ENCODE peak calls at places on chromosome 12, in six cellular contexts. One of them, this sample, is unnamed.
A peak's percentile ranks its signal among the peaks of the same experiment; 100 is the strongest.

GRCh38 chr12:74980510-74980909 is 229.1 kb downstream of the KCNC2 start:
- DNase-seq in PC-3: peak; percentile 40
- DNase-seq in activated T-cell treated with anti-CD3 and anti-CD28 coated beads for 4 hours: no peak
- DNase-seq in Kasumi-1: no peak
- DNase-seq in smooth muscle cell of the brain vasculature: no peak
- DNase-seq in NAMALWA: no peak
- DNase-seq in this sample: peak; percentile 26

GRCh38 chr12:52091869-52092268 is 12.4 kb downstream of the SMIM41 start:
- DNase-seq in Kasumi-1: no peak
- DNase-seq in activated T-cell treated with anti-CD3 and anti-CD28 coated beads for 4 hours: no peak
- DNase-seq in smooth muscle cell of the brain vasculature: no peak
- DNase-seq in NAMALWA: no peak
- DNase-seq in PC-3: no peak
- DNase-seq in this sample: no peak

GRCh38 chr12:102824218-102824835 is 92.7 kb downstream of the PAH start:
- DNase-seq in Kasumi-1: no peak
- DNase-seq in PC-3: peak; percentile 3
- DNase-seq in activated T-cell treated with anti-CD3 and anti-CD28 coated beads for 4 hours: no peak
- DNase-seq in smooth muscle cell of the brain vasculature: no peak
- DNase-seq in NAMALWA: no peak
- DNase-seq in this sample: peak; percentile 55

GRCh38 chr12:54562720-54563356 is 13.4 kb downstream of the PDE1B start:
- DNase-seq in PC-3: no peak
- DNase-seq in smooth muscle cell of the brain vasculature: no peak
- DNase-seq in Kasumi-1: no peak
- DNase-seq in activated T-cell treated with anti-CD3 and anti-CD28 coated beads for 4 hours: no peak
- DNase-seq in NAMALWA: no peak
- DNase-seq in this sample: no peak

GRCh38 chr12:2765608-2766007 is 29.2 kb upstream of the FKBP4 start:
- DNase-seq in smooth muscle cell of the brain vasculature: no peak
- DNase-seq in NAMALWA: no peak
- DNase-seq in activated T-cell treated with anti-CD3 and anti-CD28 coated beads for 4 hours: no peak
- DNase-seq in PC-3: no peak
- DNase-seq in Kasumi-1: no peak
- DNase-seq in this sample: no peak

GRCh38 chr12:9090220-9090619 is 25.5 kb downstream of the A2M start:
- DNase-seq in NAMALWA: no peak
- DNase-seq in smooth muscle cell of the brain vasculature: no peak
- DNase-seq in Kasumi-1: no peak
- DNase-seq in PC-3: no peak
- DNase-seq in activated T-cell treated with anti-CD3 and anti-CD28 coated beads for 4 hours: no peak
- DNase-seq in this sample: no peak

GRCh38 chr12:68225576-68226476 is at the start of gene IL26:
- DNase-seq in activated T-cell treated with anti-CD3 and anti-CD28 coated beads for 4 hours: no peak
- DNase-seq in NAMALWA: no peak
- DNase-seq in PC-3: no peak
- DNase-seq in Kasumi-1: no peak
- DNase-seq in smooth muscle cell of the brain vasculature: no peak
- DNase-seq in this sample: no peak

GRCh38 chr12:18479266-18479665 is 217.9 kb downstream of the PIK3C2G start:
- DNase-seq in smooth muscle cell of the brain vasculature: no peak
- DNase-seq in Kasumi-1: no peak
- DNase-seq in PC-3: peak; percentile 42
- DNase-seq in NAMALWA: no peak
- DNase-seq in activated T-cell treated with anti-CD3 and anti-CD28 coated beads for 4 hours: no peak
- DNase-seq in this sample: no peak

GRCh38 chr12:116186482-116187157 is 90.9 kb downstream of the MED13L start:
- DNase-seq in smooth muscle cell of the brain vasculature: no peak
- DNase-seq in NAMALWA: no peak
- DNase-seq in activated T-cell treated with anti-CD3 and anti-CD28 coated beads for 4 hours: no peak
- DNase-seq in Kasumi-1: no peak
- DNase-seq in PC-3: no peak
- DNase-seq in this sample: peak; percentile 58

GRCh38 chr12:111034911-111035577 is 114.7 kb upstream of the MYL2 start:
- DNase-seq in smooth muscle cell of the brain vasculature: no peak
- DNase-seq in PC-3: no peak
- DNase-seq in activated T-cell treated with anti-CD3 and anti-CD28 coated beads for 4 hours: no peak
- DNase-seq in Kasumi-1: peak; percentile 32
- DNase-seq in NAMALWA: no peak
- DNase-seq in this sample: peak; percentile 75

GRCh38 chr12:103632554-103633216 is 45.6 kb downstream of the STAB2 start:
- DNase-seq in Kasumi-1: peak; percentile 76
- DNase-seq in smooth muscle cell of the brain vasculature: no peak
- DNase-seq in activated T-cell treated with anti-CD3 and anti-CD28 coated beads for 4 hours: no peak
- DNase-seq in NAMALWA: peak; percentile 86
- DNase-seq in PC-3: peak; percentile 93
- DNase-seq in this sample: peak; percentile 86

GRCh38 chr12:79086546-79086945 is 222.0 kb downstream of the SYT1 start:
- DNase-seq in NAMALWA: no peak
- DNase-seq in smooth muscle cell of the brain vasculature: no peak
- DNase-seq in Kasumi-1: no peak
- DNase-seq in PC-3: no peak
- DNase-seq in activated T-cell treated with anti-CD3 and anti-CD28 coated beads for 4 hours: no peak
- DNase-seq in this sample: no peak

GRCh38 chr12:3381059-3382047 is 109.7 kb upstream of the PRMT8 start:
- DNase-seq in Kasumi-1: no peak
- DNase-seq in NAMALWA: no peak
- DNase-seq in activated T-cell treated with anti-CD3 and anti-CD28 coated beads for 4 hours: no peak
- DNase-seq in PC-3: no peak
- DNase-seq in smooth muscle cell of the brain vasculature: peak; percentile 6
- DNase-seq in this sample: peak; percentile 52

GRCh38 chr12:122980192-122981035 is at the start of gene ARL6IP4:
- DNase-seq in NAMALWA: peak; percentile 68
- DNase-seq in PC-3: peak; percentile 67
- DNase-seq in smooth muscle cell of the brain vasculature: no peak
- DNase-seq in activated T-cell treated with anti-CD3 and anti-CD28 coated beads for 4 hours: peak; percentile 40
- DNase-seq in Kasumi-1: peak; percentile 52
- DNase-seq in this sample: peak; percentile 79

GRCh38 chr12:14981049-14981448 is 8.2 kb downstream of the PDE6H start:
- DNase-seq in Kasumi-1: peak; percentile 55
- DNase-seq in activated T-cell treated with anti-CD3 and anti-CD28 coated beads for 4 hours: no peak
- DNase-seq in NAMALWA: no peak
- DNase-seq in smooth muscle cell of the brain vasculature: no peak
- DNase-seq in PC-3: no peak
- DNase-seq in this sample: no peak

GRCh38 chr12:100794441-100795192 is at the start of gene ANO4:
- DNase-seq in PC-3: no peak
- DNase-seq in Kasumi-1: no peak
- DNase-seq in smooth muscle cell of the brain vasculature: no peak
- DNase-seq in activated T-cell treated with anti-CD3 and anti-CD28 coated beads for 4 hours: no peak
- DNase-seq in NAMALWA: no peak
- DNase-seq in this sample: peak; percentile 65

GRCh38 chr12:89261982-89262381 is 90.3 kb downstream of the DUSP6 start:
- DNase-seq in smooth muscle cell of the brain vasculature: no peak
- DNase-seq in PC-3: peak; percentile 25
- DNase-seq in activated T-cell treated with anti-CD3 and anti-CD28 coated beads for 4 hours: no peak
- DNase-seq in NAMALWA: no peak
- DNase-seq in Kasumi-1: no peak
- DNase-seq in this sample: no peak

GRCh38 chr12:65546528-65546927 is 268.0 kb downstream of the MSRB3 start:
- DNase-seq in activated T-cell treated with anti-CD3 and anti-CD28 coated beads for 4 hours: no peak
- DNase-seq in smooth muscle cell of the brain vasculature: no peak
- DNase-seq in Kasumi-1: no peak
- DNase-seq in NAMALWA: no peak
- DNase-seq in PC-3: no peak
- DNase-seq in this sample: no peak

GRCh38 chr12:20560935-20561334 is 134.2 kb upstream of the SLCO1C1 start:
- DNase-seq in NAMALWA: no peak
- DNase-seq in Kasumi-1: no peak
- DNase-seq in smooth muscle cell of the brain vasculature: no peak
- DNase-seq in activated T-cell treated with anti-CD3 and anti-CD28 coated beads for 4 hours: no peak
- DNase-seq in PC-3: no peak
- DNase-seq in this sample: no peak

GRCh38 chr12:107480836-107481608 is 204.6 kb upstream of the PWP1 start:
- DNase-seq in NAMALWA: no peak
- DNase-seq in activated T-cell treated with anti-CD3 and anti-CD28 coated beads for 4 hours: no peak
- DNase-seq in Kasumi-1: no peak
- DNase-seq in smooth muscle cell of the brain vasculature: no peak
- DNase-seq in PC-3: no peak
- DNase-seq in this sample: no peak

GRCh38 chr12:124673881-124674617 is 106.6 kb upstream of the NCOR2 start:
- DNase-seq in NAMALWA: no peak
- DNase-seq in smooth muscle cell of the brain vasculature: no peak
- DNase-seq in Kasumi-1: no peak
- DNase-seq in activated T-cell treated with anti-CD3 and anti-CD28 coated beads for 4 hours: no peak
- DNase-seq in PC-3: no peak
- DNase-seq in this sample: no peak

GRCh38 chr12:121753844-121754264 is 39.6 kb downstream of the RHOF start:
- DNase-seq in NAMALWA: no peak
- DNase-seq in activated T-cell treated with anti-CD3 and anti-CD28 coated beads for 4 hours: no peak
- DNase-seq in PC-3: no peak
- DNase-seq in smooth muscle cell of the brain vasculature: no peak
- DNase-seq in Kasumi-1: no peak
- DNase-seq in this sample: no peak

GRCh38 chr12:3302406-3303041 is 188.5 kb upstream of the PRMT8 start:
- DNase-seq in PC-3: no peak
- DNase-seq in smooth muscle cell of the brain vasculature: no peak
- DNase-seq in Kasumi-1: no peak
- DNase-seq in activated T-cell treated with anti-CD3 and anti-CD28 coated beads for 4 hours: no peak
- DNase-seq in NAMALWA: no peak
- DNase-seq in this sample: peak; percentile 19

GRCh38 chr12:47755655-47756562 is 2.8 kb downstream of the RAPGEF3 start:
- DNase-seq in activated T-cell treated with anti-CD3 and anti-CD28 coated beads for 4 hours: no peak
- DNase-seq in NAMALWA: no peak
- DNase-seq in Kasumi-1: no peak
- DNase-seq in smooth muscle cell of the brain vasculature: no peak
- DNase-seq in PC-3: no peak
- DNase-seq in this sample: no peak

GRCh38 chr12:63823040-63823439 is 21.5 kb upstream of the SRGAP1 start:
- DNase-seq in activated T-cell treated with anti-CD3 and anti-CD28 coated beads for 4 hours: no peak
- DNase-seq in PC-3: no peak
- DNase-seq in NAMALWA: no peak
- DNase-seq in smooth muscle cell of the brain vasculature: no peak
- DNase-seq in Kasumi-1: no peak
- DNase-seq in this sample: no peak

GRCh38 chr12:128191380-128191779 is 75.6 kb upstream of the TMEM132C start:
- DNase-seq in NAMALWA: no peak
- DNase-seq in smooth muscle cell of the brain vasculature: no peak
- DNase-seq in PC-3: no peak
- DNase-seq in Kasumi-1: no peak
- DNase-seq in activated T-cell treated with anti-CD3 and anti-CD28 coated beads for 4 hours: no peak
- DNase-seq in this sample: no peak